ENCODE peak calls at places on chromosome 4, in five cellular contexts. B, J, Z, U and M are unnamed samples.
A peak's percentile ranks its signal among the peaks of the same experiment; 100 is the strongest.

GRCh38 chr4:105896984-105897760 is 1.9 kb downstream of the NPNT start:
- DNase-seq in B (no peak), J (no peak), Z (no peak), U (peak; percentile 43), M (no peak)

GRCh38 chr4:54107951-54108740 is 8.2 kb downstream of the GSX2 start:
- DNase-seq in B (no peak), J (no peak), Z (no peak), U (no peak), M (no peak)

GRCh38 chr4:26320159-26320452 is 708 bp upstream of the RBPJ start:
- DNase-seq in B (no peak), J (no peak), Z (no peak), U (no peak), M (no peak)

GRCh38 chr4:82555279-82555678 is 6.5 kb downstream of the TMEM150C start:
- DNase-seq in B (no peak), J (no peak), Z (no peak), U (no peak), M (no peak)

GRCh38 chr4:53044651-53044960 is 182.5 kb downstream of the RASL11B start:
- DNase-seq in B (no peak), J (no peak), Z (no peak), U (no peak), M (no peak)

GRCh38 chr4:68498413-68499007 is 51.2 kb downstream of the TMPRSS11E start:
- DNase-seq in B (no peak), J (no peak), Z (no peak), U (peak; percentile 84), M (peak; percentile 63)

GRCh38 chr4:76208005-76208765 is 5.4 kb downstream of the SCARB2 start:
- DNase-seq in B (peak; percentile 73), J (peak; percentile 39), Z (peak; percentile 77), U (peak; percentile 87), M (no peak)

GRCh38 chr4:37741564-37741963 is 55.4 kb upstream of the RELL1 start:
- DNase-seq in B (no peak), J (no peak), Z (no peak), U (no peak), M (no peak)

GRCh38 chr4:38177035-38177791 is 217.0 kb downstream of the PTTG2 start:
- DNase-seq in B (no peak), J (no peak), Z (no peak), U (no peak), M (no peak)

GRCh38 chr4:27048350-27049100 is 187.9 kb downstream of the STIM2 start:
- DNase-seq in B (no peak), J (no peak), Z (no peak), U (peak; percentile 41), M (peak; percentile 4)

GRCh38 chr4:93814722-93815121 is 13.8 kb upstream of the ATOH1 start:
- DNase-seq in B (no peak), J (no peak), Z (peak; percentile 47), U (no peak), M (no peak)

GRCh38 chr4:25442863-25443307 is 65.8 kb downstream of the ANAPC4 start:
- DNase-seq in B (no peak), J (no peak), Z (peak; percentile 53), U (no peak), M (no peak)

GRCh38 chr4:117560329-117560728 is 474.0 kb upstream of the NDST3 start:
- DNase-seq in B (no peak), J (no peak), Z (no peak), U (no peak), M (no peak)

GRCh38 chr4:152114562-152114961 is 353.8 kb upstream of the GATB start:
- DNase-seq in B (no peak), J (no peak), Z (no peak), U (no peak), M (no peak)

GRCh38 chr4:85995361-85995760 is 364.5 kb downstream of the MAPK10 start:
- DNase-seq in B (no peak), J (no peak), Z (no peak), U (no peak), M (no peak)

GRCh38 chr4:129327637-129328036 is 231.7 kb downstream of the C4orf33 start:
- DNase-seq in B (no peak), J (no peak), Z (no peak), U (no peak), M (no peak)

GRCh38 chr4:96526625-96527024 is 686.7 kb downstream of the PDHA2 start:
- DNase-seq in B (no peak), J (no peak), Z (no peak), U (no peak), M (no peak)

GRCh38 chr4:7124643-7125442 is 57.0 kb upstream of the GRPEL1 start:
- DNase-seq in B (peak; percentile 76), J (no peak), Z (no peak), U (peak; percentile 48), M (no peak)

GRCh38 chr4:111400736-111401135 is 744.5 kb upstream of the FAM241A start:
- DNase-seq in B (no peak), J (no peak), Z (no peak), U (peak; percentile 26), M (peak; percentile 33)

GRCh38 chr4:177410566-177410965 is 31.7 kb downstream of the AGA start:
- DNase-seq in B (no peak), J (no peak), Z (no peak), U (no peak), M (no peak)

GRCh38 chr4:99815597-99816011 is 1.0 kb upstream of the DAPP1 start:
- DNase-seq in B (no peak), J (no peak), Z (peak; percentile 64), U (peak; percentile 59), M (no peak)

GRCh38 chr4:86543080-86543479 is 51.0 kb upstream of the PTPN13 start:
- DNase-seq in B (no peak), J (no peak), Z (no peak), U (no peak), M (no peak)

GRCh38 chr4:26719954-26720552 is 136.2 kb downstream of the TBC1D19 start:
- DNase-seq in B (no peak), J (no peak), Z (no peak), U (no peak), M (no peak)